ENCODE peak calls at places on chromosomes 11 and 22, in seven cellular contexts. One of them, this sample, is unnamed.

GRCh38 chr11:122645847-122646246 is 9.7 kb upstream of the UBASH3B start:
- DNase-seq in psoas muscle: no peak
- DNase-seq in tibial artery: no peak
- DNase-seq in mesenchymal stem cell: no peak
- DNase-seq in A549: no peak
- DNase-seq in fibroblast of lung: no peak
- DNase-seq in hepatocyte: no peak
- DNase-seq in this sample: no peak

GRCh38 chr22:46229701-46230100 is 20.4 kb downstream of the CDPF1 start:
- DNase-seq in psoas muscle: no peak
- DNase-seq in tibial artery: peak
- DNase-seq in mesenchymal stem cell: no peak
- DNase-seq in A549: no peak
- DNase-seq in fibroblast of lung: no peak
- DNase-seq in hepatocyte: no peak
- DNase-seq in this sample: no peak

GRCh38 chr11:61817471-61818202 is 834 bp upstream of the FADS1 start:
- DNase-seq in psoas muscle: no peak
- DNase-seq in tibial artery: no peak
- DNase-seq in mesenchymal stem cell: no peak
- DNase-seq in A549: no peak
- DNase-seq in fibroblast of lung: no peak
- DNase-seq in hepatocyte: no peak
- DNase-seq in this sample: no peak

GRCh38 chr11:33622806-33623205 is 77.8 kb downstream of the C11orf91 start:
- DNase-seq in psoas muscle: no peak
- DNase-seq in tibial artery: no peak
- DNase-seq in mesenchymal stem cell: no peak
- DNase-seq in A549: no peak
- DNase-seq in fibroblast of lung: no peak
- DNase-seq in hepatocyte: no peak
- DNase-seq in this sample: no peak

GRCh38 chr11:61954106-61955030 is 4.2 kb downstream of the BEST1 start:
- DNase-seq in psoas muscle: no peak
- DNase-seq in tibial artery: no peak
- DNase-seq in mesenchymal stem cell: no peak
- DNase-seq in A549: no peak
- DNase-seq in fibroblast of lung: peak
- DNase-seq in hepatocyte: peak
- DNase-seq in this sample: no peak

GRCh38 chr11:73972187-73972586 is 10.5 kb downstream of the UCP2 start:
- DNase-seq in psoas muscle: peak
- DNase-seq in tibial artery: no peak
- DNase-seq in mesenchymal stem cell: no peak
- DNase-seq in A549: no peak
- DNase-seq in fibroblast of lung: no peak
- DNase-seq in hepatocyte: no peak
- DNase-seq in this sample: no peak

GRCh38 chr11:9015677-9016076 is 11.9 kb upstream of the NRIP3 start:
- DNase-seq in psoas muscle: peak
- DNase-seq in tibial artery: peak
- DNase-seq in mesenchymal stem cell: peak
- DNase-seq in A549: peak
- DNase-seq in fibroblast of lung: peak
- DNase-seq in hepatocyte: peak
- DNase-seq in this sample: peak

GRCh38 chr11:65102142-65103095 is 6.4 kb downstream of the VPS51 start:
- DNase-seq in psoas muscle: no peak
- DNase-seq in tibial artery: no peak
- DNase-seq in mesenchymal stem cell: no peak
- DNase-seq in A549: no peak
- DNase-seq in fibroblast of lung: no peak
- DNase-seq in hepatocyte: no peak
- DNase-seq in this sample: no peak

GRCh38 chr11:84720706-84721402 is 906.3 kb downstream of the DLG2 start:
- DNase-seq in psoas muscle: peak
- DNase-seq in tibial artery: no peak
- DNase-seq in mesenchymal stem cell: no peak
- DNase-seq in A549: no peak
- DNase-seq in fibroblast of lung: peak
- DNase-seq in hepatocyte: peak
- DNase-seq in this sample: no peak

GRCh38 chr11:10777806-10778205 is 26.8 kb downstream of the CTR9 start:
- DNase-seq in psoas muscle: no peak
- DNase-seq in tibial artery: no peak
- DNase-seq in mesenchymal stem cell: peak
- DNase-seq in A549: no peak
- DNase-seq in fibroblast of lung: no peak
- DNase-seq in hepatocyte: no peak
- DNase-seq in this sample: no peak

GRCh38 chr22:37048133-37048532 is 3.4 kb upstream of the KCTD17 start:
- DNase-seq in psoas muscle: no peak
- DNase-seq in tibial artery: no peak
- DNase-seq in mesenchymal stem cell: no peak
- DNase-seq in A549: no peak
- DNase-seq in fibroblast of lung: no peak
- DNase-seq in hepatocyte: no peak
- DNase-seq in this sample: no peak

GRCh38 chr22:33321466-33321865 is 263.3 kb upstream of the SYN3 start:
- DNase-seq in psoas muscle: no peak
- DNase-seq in tibial artery: no peak
- DNase-seq in mesenchymal stem cell: no peak
- DNase-seq in A549: no peak
- DNase-seq in fibroblast of lung: no peak
- DNase-seq in hepatocyte: no peak
- DNase-seq in this sample: no peak

GRCh38 chr11:12053606-12054361 is 45.4 kb upstream of the DKK3 start:
- DNase-seq in psoas muscle: no peak
- DNase-seq in tibial artery: no peak
- DNase-seq in mesenchymal stem cell: peak
- DNase-seq in A549: no peak
- DNase-seq in fibroblast of lung: peak
- DNase-seq in hepatocyte: no peak
- DNase-seq in this sample: no peak

GRCh38 chr22:27800250-27801131 is 1.1 kb downstream of the MN1 start:
- DNase-seq in psoas muscle: peak
- DNase-seq in tibial artery: peak
- DNase-seq in mesenchymal stem cell: peak
- DNase-seq in A549: no peak
- DNase-seq in fibroblast of lung: no peak
- DNase-seq in hepatocyte: no peak
- DNase-seq in this sample: no peak

GRCh38 chr11:93493252-93493897 is 49.8 kb downstream of the SMCO4 start:
- DNase-seq in psoas muscle: no peak
- DNase-seq in tibial artery: no peak
- DNase-seq in mesenchymal stem cell: no peak
- DNase-seq in A549: no peak
- DNase-seq in fibroblast of lung: no peak
- DNase-seq in hepatocyte: peak
- DNase-seq in this sample: no peak

GRCh38 chr22:32079110-32080089 is 36.3 kb downstream of the SLC5A1 start:
- DNase-seq in psoas muscle: no peak
- DNase-seq in tibial artery: no peak
- DNase-seq in mesenchymal stem cell: peak
- DNase-seq in A549: peak
- DNase-seq in fibroblast of lung: peak
- DNase-seq in hepatocyte: peak
- DNase-seq in this sample: no peak

GRCh38 chr22:32261306-32261705 is 6.2 kb upstream of the SLC5A4 start:
- DNase-seq in psoas muscle: no peak
- DNase-seq in tibial artery: no peak
- DNase-seq in mesenchymal stem cell: no peak
- DNase-seq in A549: no peak
- DNase-seq in fibroblast of lung: no peak
- DNase-seq in hepatocyte: no peak
- DNase-seq in this sample: no peak

GRCh38 chr22:19987394-19988306 is 29.0 kb downstream of the ARVCF start:
- DNase-seq in psoas muscle: peak
- DNase-seq in tibial artery: no peak
- DNase-seq in mesenchymal stem cell: no peak
- DNase-seq in A549: no peak
- DNase-seq in fibroblast of lung: no peak
- DNase-seq in hepatocyte: no peak
- DNase-seq in this sample: no peak

DNA sequence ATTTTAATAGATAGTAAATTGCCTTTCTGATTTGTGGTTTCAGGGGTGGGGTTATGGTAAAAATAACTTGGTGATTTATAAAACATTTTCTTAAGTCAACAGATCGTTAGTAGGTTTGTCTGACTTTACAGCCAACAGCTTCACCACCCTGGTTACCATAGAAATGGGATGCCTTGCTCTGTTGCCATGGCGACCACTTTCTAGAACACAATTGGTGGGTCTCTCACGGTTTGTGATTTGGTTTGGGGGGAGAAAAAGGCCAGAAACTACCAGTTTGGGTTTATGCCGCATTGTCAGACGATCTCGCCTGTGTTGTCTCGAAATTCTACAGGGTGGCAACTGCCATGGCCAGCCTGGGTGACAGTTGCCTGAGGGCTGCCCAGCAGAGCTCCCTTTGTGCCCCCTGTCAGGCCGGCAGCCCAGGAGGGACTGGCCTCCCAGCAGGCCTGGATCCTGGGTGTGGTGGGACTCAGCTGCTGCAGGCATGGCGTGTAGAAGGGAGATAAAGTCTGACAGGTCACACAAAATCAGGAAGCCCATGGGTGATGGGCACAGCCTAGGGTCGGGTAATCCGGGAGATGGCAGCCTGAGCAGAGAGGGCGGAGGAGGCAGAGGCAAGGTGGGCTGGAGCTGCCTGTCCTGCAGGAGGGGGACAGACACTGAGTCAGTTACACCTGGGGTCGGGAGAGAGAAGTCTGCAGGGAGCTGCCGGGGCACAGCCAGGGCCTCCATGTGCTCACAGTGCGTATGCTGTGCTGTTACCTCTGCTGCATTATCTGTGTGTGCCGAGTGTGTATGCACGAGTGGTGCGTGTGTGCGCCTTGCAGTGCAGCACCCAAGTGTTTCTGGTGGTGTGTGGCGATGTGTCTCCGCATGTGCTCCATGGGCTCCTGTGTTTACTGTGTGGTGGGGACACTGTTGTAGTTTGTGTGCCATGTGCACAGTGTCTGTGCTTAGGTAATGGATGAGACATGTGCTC is 31.1 kb downstream of the KCNC1 start:
- DNase-seq in psoas muscle: peak
- DNase-seq in tibial artery: no peak
- DNase-seq in mesenchymal stem cell: no peak
- DNase-seq in A549: no peak
- DNase-seq in fibroblast of lung: no peak
- DNase-seq in hepatocyte: no peak
- DNase-seq in this sample: no peak
- H3K4me3 ChIP-seq in psoas muscle: no peak
- H3K4me3 ChIP-seq in tibial artery: no peak
- H3K4me3 ChIP-seq in mesenchymal stem cell: no peak
- H3K4me3 ChIP-seq in A549: no peak
- H3K4me3 ChIP-seq in fibroblast of lung: no peak
- H3K4me3 ChIP-seq in hepatocyte: no peak
- H3K4me3 ChIP-seq in this sample: no peak

GRCh38 chr11:43802509-43802908 is 78.1 kb upstream of the ALKBH3 start:
- DNase-seq in psoas muscle: no peak
- DNase-seq in tibial artery: no peak
- DNase-seq in mesenchymal stem cell: no peak
- DNase-seq in A549: no peak
- DNase-seq in fibroblast of lung: peak
- DNase-seq in hepatocyte: no peak
- DNase-seq in this sample: no peak

GRCh38 chr11:43797866-43798265 is 82.8 kb upstream of the ALKBH3 start:
- DNase-seq in psoas muscle: no peak
- DNase-seq in tibial artery: no peak
- DNase-seq in mesenchymal stem cell: no peak
- DNase-seq in A549: no peak
- DNase-seq in fibroblast of lung: no peak
- DNase-seq in hepatocyte: no peak
- DNase-seq in this sample: no peak

GRCh38 chr11:43797337-43797736 is 83.3 kb upstream of the ALKBH3 start:
- DNase-seq in psoas muscle: no peak
- DNase-seq in tibial artery: no peak
- DNase-seq in mesenchymal stem cell: no peak
- DNase-seq in A549: no peak
- DNase-seq in fibroblast of lung: no peak
- DNase-seq in hepatocyte: no peak
- DNase-seq in this sample: no peak
- H3K27ac ChIP-seq in psoas muscle: no peak
- H3K27ac ChIP-seq in tibial artery: no peak
- H3K27ac ChIP-seq in mesenchymal stem cell: no peak
- H3K27ac ChIP-seq in A549: no peak
- H3K27ac ChIP-seq in fibroblast of lung: no peak
- H3K27ac ChIP-seq in hepatocyte: no peak
- H3K27ac ChIP-seq in this sample: no peak

DNA sequence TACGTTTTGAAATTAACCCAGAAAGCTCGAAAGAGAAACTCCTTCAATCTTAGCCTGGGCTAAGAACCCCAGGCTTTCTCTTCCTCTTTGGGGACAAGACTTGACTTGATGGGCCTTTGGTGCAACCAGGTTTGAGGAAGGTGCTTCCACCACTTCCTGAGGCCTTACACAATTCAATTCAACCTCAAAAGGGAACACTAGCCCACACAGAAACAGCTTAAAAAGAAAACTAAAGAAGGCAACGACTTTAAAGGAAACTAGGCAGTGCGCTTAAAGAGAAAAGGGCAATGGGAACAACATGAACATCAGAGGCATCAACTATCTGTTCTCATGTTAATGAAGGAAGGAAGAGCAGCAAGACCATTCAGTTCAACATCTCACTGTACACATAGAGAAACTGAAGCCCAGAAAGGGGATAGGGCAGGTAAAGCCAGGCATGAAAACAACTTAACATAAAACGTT is 24.8 kb downstream of the PAK1 start:
- DNase-seq in psoas muscle: no peak
- DNase-seq in tibial artery: no peak
- DNase-seq in mesenchymal stem cell: no peak
- DNase-seq in A549: no peak
- DNase-seq in fibroblast of lung: no peak
- DNase-seq in hepatocyte: no peak
- DNase-seq in this sample: no peak
- H3K4me3 ChIP-seq in psoas muscle: no peak
- H3K4me3 ChIP-seq in tibial artery: no peak
- H3K4me3 ChIP-seq in mesenchymal stem cell: no peak
- H3K4me3 ChIP-seq in A549: no peak
- H3K4me3 ChIP-seq in fibroblast of lung: no peak
- H3K4me3 ChIP-seq in hepatocyte: no peak
- H3K4me3 ChIP-seq in this sample: no peak

GRCh38 chr22:23695748-23696325 is 5.0 kb downstream of the RGL4 start:
- DNase-seq in psoas muscle: no peak
- DNase-seq in tibial artery: no peak
- DNase-seq in mesenchymal stem cell: no peak
- DNase-seq in A549: no peak
- DNase-seq in fibroblast of lung: no peak
- DNase-seq in hepatocyte: no peak
- DNase-seq in this sample: no peak

GRCh38 chr22:23697031-23697970 is 6.5 kb downstream of the RGL4 start:
- DNase-seq in psoas muscle: no peak
- DNase-seq in tibial artery: no peak
- DNase-seq in mesenchymal stem cell: no peak
- DNase-seq in A549: no peak
- DNase-seq in fibroblast of lung: no peak
- DNase-seq in hepatocyte: no peak
- DNase-seq in this sample: no peak

GRCh38 chr22:23698094-23698493 is 7.3 kb downstream of the RGL4 start:
- DNase-seq in psoas muscle: no peak
- DNase-seq in tibial artery: no peak
- DNase-seq in mesenchymal stem cell: no peak
- DNase-seq in A549: no peak
- DNase-seq in fibroblast of lung: no peak
- DNase-seq in hepatocyte: no peak
- DNase-seq in this sample: no peak

GRCh38 chr22:23695141-23695540 is 4.3 kb downstream of the RGL4 start:
- DNase-seq in psoas muscle: no peak
- DNase-seq in tibial artery: no peak
- DNase-seq in mesenchymal stem cell: no peak
- DNase-seq in A549: no peak
- DNase-seq in fibroblast of lung: no peak
- DNase-seq in hepatocyte: no peak
- DNase-seq in this sample: no peak

GRCh38 chr22:23696326-23696851 is 5.6 kb downstream of the RGL4 start:
- DNase-seq in psoas muscle: peak
- DNase-seq in tibial artery: no peak
- DNase-seq in mesenchymal stem cell: no peak
- DNase-seq in A549: no peak
- DNase-seq in fibroblast of lung: no peak
- DNase-seq in hepatocyte: no peak
- DNase-seq in this sample: no peak
- H3K27ac ChIP-seq in psoas muscle: no peak
- H3K27ac ChIP-seq in tibial artery: no peak
- H3K27ac ChIP-seq in mesenchymal stem cell: no peak
- H3K27ac ChIP-seq in A549: no peak
- H3K27ac ChIP-seq in fibroblast of lung: no peak
- H3K27ac ChIP-seq in hepatocyte: no peak
- H3K27ac ChIP-seq in this sample: no peak

This sample was measured in iPS DF 6.9.